ENCODE peak calls at places on chromosomes 13 and 19, in eight cellular contexts. Q is fibroblast of the aortic adventitia; L is RPMI7951; W is cardiac muscle cell; F is stimulated activated CD4-positive, alpha-beta T cell treated with anti-CD3 and anti-CD28 coated beads, Interleukin-1b, Interleukin-23, amount 100 ng/mL, for 24 hours; Z is SW 1271; X is mammary epithelial cell; B is T-helper 17 cell. O is an unnamed sample.

GRCh38 chr19:35154535-35155406 is at the start of gene FXYD5:
- DNase-seq in Q (peak; percentile 72), L (peak; percentile 86), W (peak; percentile 88), F (peak; percentile 81), Z (no peak), X (peak; percentile 66), B (peak; percentile 50), O (peak; percentile 72)

GRCh38 chr13:109803822-109804221 is 17.4 kb upstream of the IRS2 start:
- DNase-seq in Q (no peak), L (no peak), W (no peak), F (no peak), Z (no peak), X (peak; percentile 71), B (no peak), O (no peak)

GRCh38 chr19:54100560-54100959 is at the start of gene OSCAR:
- DNase-seq in Q (peak; percentile 33), L (peak; percentile 26), W (peak; percentile 10), F (no peak), Z (no peak), X (no peak), B (no peak), O (no peak)

GRCh38 chr19:50486823-50487515 is 10.3 kb upstream of the GARIN5A start:
- DNase-seq in Q (peak; percentile 6), L (peak; percentile 31), W (peak; percentile 44), F (peak; percentile 40), Z (no peak), X (no peak), B (peak; percentile 46), O (no peak)

GRCh38 chr13:30376426-30377311 is 45.6 kb upstream of the UBE2L5 start:
- DNase-seq in Q (no peak), L (no peak), W (no peak), F (peak; percentile 36), Z (no peak), X (peak; percentile 9), B (peak; percentile 49), O (no peak)

GRCh38 chr13:105925496-105925895 is 610.0 kb downstream of the EFNB2 start:
- DNase-seq in Q (peak; percentile 48), L (peak; percentile 59), W (peak; percentile 81), F (no peak), Z (no peak), X (peak; percentile 98), B (no peak), O (no peak)

GRCh38 chr19:13984875-13985741 is 21.0 kb downstream of the RFX1 start:
- DNase-seq in Q (no peak), L (no peak), W (no peak), F (no peak), Z (no peak), X (no peak), B (no peak), O (no peak)

GRCh38 chr13:83825676-83826075 is 56.6 kb downstream of the SLITRK1 start:
- DNase-seq in Q (no peak), L (no peak), W (no peak), F (no peak), Z (no peak), X (no peak), B (no peak), O (no peak)

GRCh38 chr19:30226464-30227070 is 145.6 kb upstream of the ZNF536 start:
- DNase-seq in Q (no peak), L (no peak), W (no peak), F (no peak), Z (no peak), X (no peak), B (no peak), O (no peak)